ENCODE peak calls at places on chromosome 4, in five cellular contexts. E is A549, O is IMR-90, J is HepG2, C is GM12878. A is an unnamed sample.

GRCh38 chr4:159429693-159430035 is 326.8 kb downstream of the RAPGEF2 start:
- DNase-seq in E (no peak), O (no peak), J (no peak), C (no peak), A (no peak)

GRCh38 chr4:7536876-7537275 is 102.1 kb upstream of the PSAPL1 start:
- DNase-seq in E (no peak), O (no peak), J (no peak), C (no peak), A (no peak)

GRCh38 chr4:113349400-113349799 is 299.9 kb downstream of the ANK2 start:
- DNase-seq in E (no peak), O (no peak), J (no peak), C (no peak), A (no peak)

GRCh38 chr4:139950568-139950967 is 203.4 kb downstream of the MAML3 start:
- DNase-seq in E (no peak), O (no peak), J (no peak), C (peak; percentile 83), A (no peak)

GRCh38 chr4:127967141-127967775 is 2.1 kb downstream of the ABHD18 start:
- DNase-seq in E (no peak), O (peak; percentile 66), J (peak; percentile 10), C (no peak), A (no peak)

GRCh38 chr4:67746797-67747495 is 7.2 kb downstream of the GNRHR start:
- DNase-seq in E (peak; percentile 23), O (peak; percentile 51), J (peak; percentile 7), C (peak; percentile 13), A (peak; percentile 7)

GRCh38 chr4:187965726-187966125 is 29.8 kb upstream of the ZFP42 start:
- DNase-seq in E (no peak), O (no peak), J (no peak), C (no peak), A (no peak)

GRCh38 chr4:111631157-111631999 is 513.9 kb upstream of the FAM241A start:
- DNase-seq in E (no peak), O (peak; percentile 37), J (no peak), C (no peak), A (no peak)

GRCh38 chr4:15778742-15779231 is 659 bp downstream of the CD38 start:
- DNase-seq in E (peak; percentile 41), O (no peak), J (no peak), C (no peak), A (no peak)

GRCh38 chr4:14177987-14178386 is 550.5 kb upstream of the BOD1L1 start:
- DNase-seq in E (no peak), O (no peak), J (no peak), C (peak; percentile 88), A (no peak)

GRCh38 chr4:47490550-47490949 is 5.5 kb downstream of the ATP10D start:
- DNase-seq in E (peak; percentile 38), O (no peak), J (peak; percentile 21), C (no peak), A (peak; percentile 20)

GRCh38 chr4:67680568-67681222 is 20.3 kb downstream of the UBA6 start:
- DNase-seq in E (no peak), O (peak; percentile 31), J (peak; percentile 23), C (no peak), A (no peak)

GRCh38 chr4:34309356-34309900 is 1934.9 kb downstream of the ARAP2 start:
- DNase-seq in E (no peak), O (no peak), J (no peak), C (no peak), A (no peak)

GRCh38 chr4:15797320-15797719 is 19.2 kb downstream of the CD38 start:
- DNase-seq in E (no peak), O (no peak), J (no peak), C (no peak), A (no peak)

GRCh38 chr4:166501941-166502382 is 628.9 kb downstream of the TLL1 start:
- DNase-seq in E (peak; percentile 52), O (no peak), J (peak; percentile 40), C (no peak), A (peak; percentile 35)

GRCh38 chr4:115834441-115834840 is 721.0 kb upstream of the NDST4 start:
- DNase-seq in E (peak; percentile 1), O (no peak), J (peak; percentile 1), C (no peak), A (no peak)

GRCh38 chr4:84965558-84966381 is 720 bp downstream of the WDFY3 start:
- DNase-seq in E (peak; percentile 31), O (peak; percentile 17), J (peak; percentile 14), C (no peak), A (peak; percentile 47)

GRCh38 chr4:107283587-107284559 is 247.8 kb upstream of the DKK2 start:
- DNase-seq in E (peak; percentile 2), O (peak; percentile 95), J (no peak), C (no peak), A (no peak)

GRCh38 chr4:3292571-3293409 is at the start of gene RGS12:
- DNase-seq in E (peak; percentile 91), O (peak; percentile 91), J (peak; percentile 88), C (peak; percentile 25), A (peak; percentile 100)

GRCh38 chr4:84727491-84727890 is 144.6 kb downstream of the CDS1 start:
- DNase-seq in E (no peak), O (no peak), J (no peak), C (no peak), A (no peak)

GRCh38 chr4:17578482-17578891 is 1.5 kb downstream of the LAP3 start:
- DNase-seq in E (no peak), O (peak; percentile 7), J (no peak), C (peak; percentile 34), A (no peak)

GRCh38 chr4:21991050-21991449 is 42.5 kb upstream of the KCNIP4 start:
- DNase-seq in E (no peak), O (peak; percentile 5), J (no peak), C (no peak), A (no peak)

GRCh38 chr4:40721730-40722171 is 28.0 kb upstream of the NSUN7 start:
- DNase-seq in E (peak; percentile 51), O (peak; percentile 58), J (peak; percentile 4), C (no peak), A (no peak)

GRCh38 chr4:40720351-40720750 is 29.4 kb upstream of the NSUN7 start:
- DNase-seq in E (no peak), O (no peak), J (no peak), C (no peak), A (no peak)

GRCh38 chr4:40719008-40719623 is 30.6 kb upstream of the NSUN7 start:
- DNase-seq in E (peak; percentile 82), O (peak; percentile 64), J (peak; percentile 44), C (peak; percentile 71), A (peak; percentile 27)

GRCh38 chr4:40720931-40721330 is 28.8 kb upstream of the NSUN7 start:
- DNase-seq in E (no peak), O (no peak), J (no peak), C (no peak), A (no peak)

DNA sequence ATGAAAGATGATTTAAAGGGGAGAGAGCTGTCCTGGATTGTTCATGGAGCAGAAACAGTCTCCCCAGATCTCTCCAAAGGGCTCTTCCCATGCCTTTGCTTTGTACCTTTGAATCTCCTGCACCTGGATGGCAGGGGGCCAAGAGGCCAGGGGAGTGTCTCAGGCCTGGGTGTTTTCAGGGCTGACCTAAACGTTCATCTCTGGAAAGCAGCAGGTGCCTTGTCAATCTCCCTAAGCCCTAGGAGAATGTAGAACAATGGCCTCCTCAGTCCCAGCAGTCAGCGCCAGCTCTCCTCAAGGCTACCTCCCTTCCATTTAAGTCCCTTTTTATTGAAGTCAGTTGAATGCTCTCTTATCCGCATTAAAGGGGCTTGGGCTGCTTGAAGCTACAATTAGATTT is 31.2 kb upstream of the NSUN7 start:
- DNase-seq in E (no peak), O (no peak), J (no peak), C (no peak), A (no peak)
- TF ChIP-seq BHLHE40 in E (no peak), O (no peak), J (no peak), C (no peak), A (no peak)

DNA sequence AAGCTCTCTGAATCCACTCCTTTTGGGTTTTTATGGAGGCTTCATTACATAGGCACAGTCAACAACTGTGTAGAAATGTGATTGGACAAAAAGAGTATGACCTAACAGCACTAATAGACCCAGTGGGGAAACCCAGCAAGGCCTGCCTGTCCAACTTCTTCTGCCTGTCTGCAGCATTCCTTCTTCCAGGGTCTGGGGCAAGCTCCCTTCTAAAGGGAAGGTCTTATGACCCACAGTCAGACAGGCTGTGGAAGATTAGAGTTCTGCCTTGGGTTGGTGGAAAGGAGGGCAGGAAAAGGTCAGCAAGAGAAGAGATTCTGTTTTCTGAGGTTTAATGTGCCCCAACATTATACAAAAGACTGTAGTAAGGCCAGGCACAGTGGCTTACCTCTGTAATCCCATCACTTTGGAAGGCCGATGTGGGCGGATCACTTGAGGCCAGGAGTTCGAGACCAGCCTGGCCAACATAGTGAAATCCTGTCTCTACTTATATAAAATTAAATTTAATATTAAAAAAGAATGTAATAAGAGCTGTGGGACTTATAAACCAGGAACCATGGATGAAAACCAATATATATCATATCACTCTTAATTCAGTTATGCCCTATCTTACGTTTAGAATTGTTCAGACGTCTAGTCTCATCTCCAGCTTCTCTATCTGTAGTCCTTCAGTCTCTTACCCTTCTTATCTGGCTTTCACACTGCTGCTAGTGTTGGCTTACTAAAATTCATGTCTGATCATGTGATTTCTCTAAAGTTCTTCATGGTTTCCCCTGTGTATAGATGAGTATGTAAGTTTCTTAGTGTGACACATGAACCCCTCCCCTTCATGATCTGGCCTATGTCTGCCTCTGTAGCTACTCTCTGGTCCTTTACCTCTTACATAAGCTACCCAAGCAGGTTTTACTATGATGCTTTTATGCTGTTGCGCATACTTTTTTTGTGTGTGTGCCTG is 6.2 kb downstream of the CLCN3 start:
- DNase-seq in E (no peak), O (no peak), J (no peak), C (no peak), A (no peak)
- TF ChIP-seq BHLHE40 in E (no peak), O (no peak), J (no peak), C (no peak), A (no peak)

DNA sequence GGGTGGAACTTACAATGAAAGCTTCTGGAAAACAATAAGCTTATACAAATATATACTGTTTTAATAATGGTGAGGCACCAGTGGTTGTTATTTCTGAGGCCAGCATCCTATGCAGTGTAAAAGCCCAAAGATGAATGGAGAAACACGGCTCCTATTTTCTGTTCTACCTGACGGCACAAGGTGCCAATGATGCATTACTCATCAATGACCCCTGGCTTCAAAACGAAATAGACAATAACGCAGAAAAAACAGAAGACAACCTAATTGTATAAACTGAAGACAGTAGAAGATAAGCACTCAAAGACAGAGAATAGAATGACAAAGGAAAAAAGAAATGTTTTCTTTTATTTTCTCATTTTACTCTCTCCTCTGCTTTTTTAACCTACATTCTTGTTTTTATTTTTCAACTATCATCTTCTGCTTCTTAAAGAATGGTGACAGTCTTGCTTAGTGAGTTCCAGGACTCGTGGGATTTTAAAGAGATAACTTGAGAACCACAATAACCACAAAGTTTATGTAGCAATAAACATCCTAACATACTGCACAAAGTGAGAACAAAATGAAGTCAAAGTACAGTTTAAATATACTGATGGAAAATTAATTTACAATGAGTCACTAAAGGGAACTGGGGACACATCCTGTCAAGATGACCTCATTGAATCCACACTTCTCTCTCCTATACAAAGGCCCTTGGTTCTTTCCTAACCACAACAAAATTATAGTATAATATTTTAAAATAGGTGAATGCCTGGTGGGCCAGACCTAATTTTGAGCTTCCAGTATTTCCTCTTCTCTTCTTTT is 169.8 kb downstream of the BTC start:
- DNase-seq in E (peak; percentile 84), O (peak; percentile 96), J (peak; percentile 85), C (no peak), A (no peak)
- TF ChIP-seq BHLHE40 in E (no peak), O (peak; percentile 65), J (no peak), C (no peak), A (no peak)

DNA sequence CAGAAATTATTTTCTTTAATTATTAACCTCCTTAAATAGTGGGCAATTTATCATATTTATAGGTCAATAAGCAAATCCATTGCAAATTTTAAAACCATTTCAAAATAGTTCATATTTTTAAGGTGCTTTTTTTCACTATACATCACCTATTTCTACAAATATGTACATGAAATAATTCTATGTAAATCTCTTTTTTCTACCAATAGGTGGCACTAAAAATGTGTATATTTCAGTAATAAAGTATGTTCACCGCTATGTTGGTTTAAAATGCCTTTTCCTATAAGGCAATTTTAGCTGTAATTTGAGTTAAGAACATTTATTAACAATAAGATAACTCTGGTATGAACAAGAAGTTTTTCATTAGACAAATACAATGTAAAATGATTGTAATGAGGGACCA is 672.2 kb downstream of the KCTD8 start:
- DNase-seq in E (no peak), O (peak; percentile 1), J (peak; percentile 3), C (no peak), A (no peak)
- TF ChIP-seq BHLHE40 in E (no peak), O (no peak), J (no peak), C (no peak), A (no peak)

A was measured in HEK293T.